ENCODE peak calls at places on chromosome 5, in seven cellular contexts. A is neuronal stem cell, Z is IMR-90, X is mesendoderm, R is trophoblast cell, I is H1, S is mesenchymal stem cell. K is an unnamed sample.
A peak's percentile ranks its signal among the peaks of the same experiment; 100 is the strongest.

GRCh38 chr5:1806199-1806598 is 5.0 kb downstream of the NDUFS6 start:
- DNase-seq in A (no peak), Z (no peak), X (no peak), R (no peak), I (no peak), S (no peak), K (no peak)

GRCh38 chr5:41869150-41869738 is 981 bp downstream of the OXCT1 start:
- DNase-seq in A (no peak), Z (peak; percentile 7), X (peak; percentile 43), R (no peak), I (no peak), S (no peak), K (peak; percentile 44)

GRCh38 chr5:135569755-135570452 is 8.9 kb downstream of the CXCL14 start:
- DNase-seq in A (no peak), Z (peak; percentile 36), X (peak; percentile 90), R (peak; percentile 57), I (peak; percentile 66), S (peak; percentile 22), K (peak; percentile 81)

GRCh38 chr5:10556331-10556807 is 7.5 kb upstream of the ANKRD33B start:
- DNase-seq in A (no peak), Z (peak; percentile 78), X (peak; percentile 85), R (peak; percentile 44), I (no peak), S (peak; percentile 84), K (no peak)

GRCh38 chr5:916441-917293 is 24.0 kb downstream of the TRIP13 start:
- DNase-seq in A (no peak), Z (peak; percentile 20), X (no peak), R (no peak), I (no peak), S (no peak), K (no peak)

GRCh38 chr5:10563132-10563939 is 534 bp upstream of the ANKRD33B start:
- DNase-seq in A (peak; percentile 42), Z (peak; percentile 45), X (peak; percentile 81), R (peak; percentile 41), I (peak; percentile 84), S (peak; percentile 64), K (peak; percentile 72)

GRCh38 chr5:77568555-77568954 is 70.0 kb downstream of the OTP start:
- DNase-seq in A (no peak), Z (no peak), X (no peak), R (no peak), I (no peak), S (no peak), K (no peak)

GRCh38 chr5:149638136-149638535 is 56.8 kb downstream of the ARHGEF37 start:
- DNase-seq in A (no peak), Z (no peak), X (no peak), R (no peak), I (no peak), S (no peak), K (no peak)

GRCh38 chr5:121695307-121695706 is 156.4 kb upstream of the FTMT start:
- DNase-seq in A (no peak), Z (no peak), X (no peak), R (no peak), I (no peak), S (no peak), K (no peak)

GRCh38 chr5:80871541-80871961 is 88.6 kb upstream of the RASGRF2 start:
- DNase-seq in A (no peak), Z (peak; percentile 74), X (peak; percentile 75), R (peak; percentile 74), I (no peak), S (peak; percentile 49), K (no peak)

GRCh38 chr5:24353606-24354005 is 291.2 kb downstream of the CDH10 start:
- DNase-seq in A (no peak), Z (no peak), X (no peak), R (no peak), I (no peak), S (no peak), K (no peak)

GRCh38 chr5:73218552-73219171 is 45.7 kb downstream of the TMEM174 start:
- DNase-seq in A (no peak), Z (peak; percentile 72), X (peak; percentile 57), R (peak; percentile 37), I (no peak), S (peak; percentile 52), K (no peak)

DNA sequence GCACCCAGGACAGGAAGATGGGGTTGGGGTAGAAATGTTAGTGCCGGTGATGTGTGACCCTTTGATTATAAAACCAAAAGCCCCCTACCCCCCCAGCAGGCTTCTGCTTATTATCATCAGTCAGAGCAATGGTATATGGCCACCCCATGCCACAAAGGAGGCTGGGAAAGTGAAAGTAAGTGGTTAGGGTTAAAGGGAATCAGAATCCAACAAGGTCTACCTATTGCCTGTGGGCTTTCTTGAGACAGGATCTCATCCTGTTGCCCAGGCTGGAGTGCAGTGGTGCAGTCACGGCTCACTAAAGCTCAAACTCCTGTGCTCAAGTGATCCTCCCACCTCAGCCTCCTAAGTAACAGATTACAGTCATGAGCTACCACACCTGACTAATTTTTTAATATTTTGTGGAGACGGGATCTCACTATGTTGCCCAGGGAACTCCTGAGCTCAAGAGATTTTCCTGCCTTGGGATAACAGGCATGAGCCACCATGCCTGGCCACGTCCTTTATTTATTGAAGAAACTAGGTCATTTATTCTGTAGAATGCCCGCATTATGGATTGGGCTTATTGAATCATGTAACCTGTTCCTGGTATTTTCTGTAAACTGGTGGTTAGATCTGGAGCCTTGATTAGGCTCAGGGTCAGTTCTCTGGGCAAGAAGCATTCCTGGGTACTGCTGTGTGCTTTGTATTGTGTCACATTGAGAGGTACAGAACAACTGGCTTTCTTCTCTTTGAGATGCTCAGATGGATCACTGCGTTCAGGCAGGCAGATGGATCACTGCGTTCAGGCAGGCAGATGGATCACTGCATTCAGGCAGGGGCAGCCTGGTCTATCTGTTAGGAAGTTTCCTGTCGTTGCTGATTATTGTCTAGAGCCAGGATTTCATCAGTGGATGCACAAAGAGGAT is 41.6 kb downstream of the ERGIC1 start:
- DNase-seq in A (no peak), Z (no peak), X (no peak), R (peak; percentile 62), I (no peak), S (peak; percentile 66), K (no peak)
- H4K8ac ChIP-seq in A (no peak overlapping the region), Z (no peak overlapping the region), X (no peak overlapping the region), R (no peak overlapping the region), I (no peak overlapping the region), S (peak overlapping the region; percentile 45), K (no peak overlapping the region)

DNA sequence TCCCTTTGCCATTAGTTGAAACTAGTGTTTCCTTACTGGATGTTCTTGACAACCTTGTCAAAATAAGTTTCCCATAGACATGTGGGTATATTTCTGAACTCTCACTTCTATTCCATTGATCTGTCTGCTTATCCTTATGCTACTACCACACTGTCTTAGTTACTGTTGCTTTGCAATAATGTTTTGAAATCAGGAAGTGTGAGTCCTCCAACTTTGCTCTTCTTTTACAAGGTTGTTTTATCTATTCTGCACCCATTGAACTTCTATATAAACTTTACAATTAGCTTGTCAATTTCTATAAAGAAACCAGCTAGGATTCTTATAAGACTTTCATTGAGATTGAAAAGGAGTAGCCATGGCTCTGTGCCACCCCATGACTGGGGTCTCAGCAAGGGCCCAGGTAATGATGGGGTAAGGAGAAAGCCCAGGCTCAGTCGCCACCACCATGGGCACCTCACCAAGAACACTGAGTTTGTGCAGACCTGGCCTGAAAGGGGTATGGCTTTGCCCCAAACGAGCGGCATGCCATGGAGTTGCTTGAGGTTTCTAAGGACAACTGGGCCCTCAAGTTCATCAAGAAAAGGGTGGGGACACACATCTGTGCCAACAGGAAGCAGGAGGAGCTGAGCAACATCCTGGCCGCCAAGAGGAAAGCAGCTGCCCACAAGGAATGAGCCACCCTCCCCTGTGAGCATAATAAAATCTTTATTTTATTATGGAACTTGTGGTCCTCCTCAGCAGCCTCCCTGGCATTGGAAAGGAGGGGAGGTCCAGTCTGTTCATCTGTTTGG is 24.1 kb downstream of the CD14 start:
- DNase-seq in A (no peak), Z (no peak), X (no peak), R (no peak), I (no peak), S (no peak), K (no peak)
- H3K27ac ChIP-seq in A (no peak overlapping the region), Z (no peak overlapping the region), X (no peak overlapping the region), R (no peak overlapping the region), I (no peak overlapping the region), S (no peak overlapping the region), K (no peak overlapping the region)

GRCh38 chr5:7066471-7067235 is 329.3 kb upstream of the ADCY2 start:
- DNase-seq in A (no peak), Z (no peak), X (no peak), R (peak; percentile 94), I (no peak), S (no peak), K (no peak)
- H4K8ac ChIP-seq in A (no peak overlapping the region), Z (no peak overlapping the region), X (no peak overlapping the region), R (no peak overlapping the region), I (no peak overlapping the region), S (no peak overlapping the region), K (no peak overlapping the region)

GRCh38 chr5:132886064-132886823 is 12.8 kb downstream of the LEAP2 start:
- DNase-seq in A (no peak), Z (no peak), X (peak; percentile 51), R (no peak), I (no peak), S (no peak), K (no peak)
- H3K27ac ChIP-seq in A (no peak overlapping the region), Z (no peak overlapping the region), X (no peak overlapping the region), R (no peak overlapping the region), I (no peak overlapping the region), S (no peak overlapping the region), K (no peak overlapping the region)

GRCh38 chr5:174995827-174996226 is 271.4 kb downstream of the MSX2 start:
- DNase-seq in A (no peak), Z (no peak), X (no peak), R (no peak), I (no peak), S (no peak), K (no peak)
- H4K8ac ChIP-seq in A (no peak overlapping the region), Z (no peak overlapping the region), X (no peak overlapping the region), R (no peak overlapping the region), I (no peak overlapping the region), S (no peak overlapping the region), K (no peak overlapping the region)